ENCODE peak calls at places on chromosomes 13 and 19, in four cellular contexts. One of them, this sample, is unnamed.

GRCh38 chr19:15304140-15304705 is 28.1 kb downstream of the BRD4 start:
- DNase-seq in GM23338: no peak
- DNase-seq in brain microvascular endothelial cell: no peak
- DNase-seq in BJ: no peak
- DNase-seq in this sample: no peak

GRCh38 chr19:45824041-45824471 is 8.9 kb upstream of the RSPH6A start:
- DNase-seq in GM23338: no peak
- DNase-seq in brain microvascular endothelial cell: no peak
- DNase-seq in BJ: no peak
- DNase-seq in this sample: no peak

GRCh38 chr13:24910502-24911134 is 146.6 kb downstream of the RNF17 start:
- DNase-seq in GM23338: no peak
- DNase-seq in brain microvascular endothelial cell: no peak
- DNase-seq in BJ: no peak
- DNase-seq in this sample: no peak

GRCh38 chr13:32989331-32989730 is 26.9 kb upstream of the KL start:
- DNase-seq in GM23338: no peak
- DNase-seq in brain microvascular endothelial cell: no peak
- DNase-seq in BJ: no peak
- DNase-seq in this sample: no peak

GRCh38 chr19:41217741-41218140 is 1.3 kb upstream of the AXL start:
- DNase-seq in GM23338: no peak
- DNase-seq in brain microvascular endothelial cell: no peak
- DNase-seq in BJ: no peak
- DNase-seq in this sample: no peak

GRCh38 chr19:39314016-39314728 is 6.5 kb downstream of the LRFN1 start:
- DNase-seq in GM23338: no peak
- DNase-seq in brain microvascular endothelial cell: no peak
- DNase-seq in BJ: no peak
- DNase-seq in this sample: no peak

GRCh38 chr13:81929988-81930387 is 1589.1 kb upstream of the SPRY2 start:
- DNase-seq in GM23338: peak; percentile 87
- DNase-seq in brain microvascular endothelial cell: no peak
- DNase-seq in BJ: no peak
- DNase-seq in this sample: no peak

GRCh38 chr13:41222259-41222852 is 28.0 kb upstream of the KBTBD7 start:
- DNase-seq in GM23338: peak; percentile 79
- DNase-seq in brain microvascular endothelial cell: peak; percentile 67
- DNase-seq in BJ: no peak
- DNase-seq in this sample: no peak

GRCh38 chr19:38657633-38658222 is 10.3 kb downstream of the ACTN4 start:
- DNase-seq in GM23338: peak; percentile 63
- DNase-seq in brain microvascular endothelial cell: peak; percentile 76
- DNase-seq in BJ: peak; percentile 81
- DNase-seq in this sample: no peak

GRCh38 chr19:51692065-51692915 is 840 bp upstream of the SPACA6 start:
- DNase-seq in GM23338: no peak
- DNase-seq in brain microvascular endothelial cell: no peak
- DNase-seq in BJ: no peak
- DNase-seq in this sample: no peak

GRCh38 chr19:38321646-38322323 is 2.1 kb downstream of the KCNK6 start:
- DNase-seq in GM23338: no peak
- DNase-seq in brain microvascular endothelial cell: no peak
- DNase-seq in BJ: no peak
- DNase-seq in this sample: no peak

GRCh38 chr13:91946498-91947070 is 548.2 kb downstream of the GPC5 start:
- DNase-seq in GM23338: peak; percentile 78
- DNase-seq in brain microvascular endothelial cell: no peak
- DNase-seq in BJ: no peak
- DNase-seq in this sample: no peak

GRCh38 chr13:50529154-50529882 is 314.2 kb downstream of the DLEU7 start:
- DNase-seq in GM23338: no peak
- DNase-seq in brain microvascular endothelial cell: peak; percentile 85
- DNase-seq in BJ: no peak
- DNase-seq in this sample: no peak

DNA sequence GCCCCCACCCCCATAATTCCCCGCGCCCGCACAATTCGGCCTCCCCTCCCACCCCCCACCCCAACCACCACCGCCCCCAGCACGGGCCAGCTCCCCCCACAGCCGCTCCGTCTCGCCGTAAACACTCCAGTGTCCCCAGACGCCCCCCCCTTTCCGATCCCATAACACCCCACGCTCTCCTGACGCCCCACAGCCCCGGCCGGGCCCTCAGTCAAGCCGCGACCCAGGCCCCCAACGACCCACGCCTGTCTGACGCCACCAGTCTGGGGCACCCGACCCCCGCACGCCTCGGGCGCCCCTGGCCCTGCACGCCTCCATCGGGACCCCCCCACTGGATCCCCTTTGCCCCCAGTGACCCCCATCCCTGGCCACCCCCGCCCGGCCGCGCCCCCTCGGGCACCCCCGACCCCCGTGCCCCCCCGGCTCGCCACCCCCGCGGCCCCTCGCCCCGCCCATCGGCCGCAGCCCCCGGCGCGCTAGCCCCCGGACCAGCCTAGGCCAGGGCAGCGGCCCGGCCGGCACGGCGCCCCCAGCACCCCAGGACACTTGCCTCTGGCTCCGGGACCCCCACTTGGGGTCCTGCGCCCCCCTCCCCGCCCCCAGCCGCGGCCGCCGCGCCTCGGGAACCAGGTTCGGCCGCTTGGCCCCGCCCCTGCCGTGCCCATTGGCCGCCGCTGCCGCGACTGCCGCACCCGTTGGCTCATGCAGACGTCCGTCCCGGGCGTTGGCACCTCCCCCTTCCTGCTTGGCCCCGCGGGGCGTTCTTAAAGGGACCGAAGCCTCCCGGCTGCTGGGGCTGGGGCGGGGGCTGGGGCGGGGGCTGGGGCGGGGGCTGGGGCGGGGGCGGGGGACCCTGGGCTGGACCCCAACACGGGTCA is at the start of gene FKBP8:
- DNase-seq in GM23338: peak; percentile 97
- DNase-seq in brain microvascular endothelial cell: peak; percentile 84
- DNase-seq in BJ: no peak
- DNase-seq in this sample: peak; percentile 92
- TF ChIP-seq CTCF in GM23338: no peak
- TF ChIP-seq CTCF in brain microvascular endothelial cell: no peak
- TF ChIP-seq CTCF in BJ: no peak
- TF ChIP-seq CTCF in this sample: no peak

GRCh38 chr19:13100871-13101589 is 1.6 kb downstream of the LYL1 start:
- DNase-seq in GM23338: peak; percentile 76
- DNase-seq in brain microvascular endothelial cell: no peak
- DNase-seq in BJ: no peak
- DNase-seq in this sample: no peak
- TF ChIP-seq CTCF in GM23338: peak; percentile 53
- TF ChIP-seq CTCF in brain microvascular endothelial cell: peak; percentile 55
- TF ChIP-seq CTCF in BJ: peak; percentile 33
- TF ChIP-seq CTCF in this sample: no peak

GRCh38 chr19:48171584-48172170 is 1.2 kb downstream of the ZSWIM9 start:
- DNase-seq in GM23338: no peak
- DNase-seq in brain microvascular endothelial cell: no peak
- DNase-seq in BJ: no peak
- DNase-seq in this sample: no peak

GRCh38 chr19:48170817-48171347 is 402 bp downstream of the ZSWIM9 start:
- DNase-seq in GM23338: peak; percentile 37
- DNase-seq in brain microvascular endothelial cell: no peak
- DNase-seq in BJ: no peak
- DNase-seq in this sample: peak; percentile 19

GRCh38 chr19:48168689-48169088 is 1.5 kb downstream of the LIG1 start:
- DNase-seq in GM23338: no peak
- DNase-seq in brain microvascular endothelial cell: no peak
- DNase-seq in BJ: no peak
- DNase-seq in this sample: no peak

GRCh38 chr19:48169585-48169973 is 565 bp downstream of the LIG1 start:
- DNase-seq in GM23338: peak; percentile 98
- DNase-seq in brain microvascular endothelial cell: peak; percentile 49
- DNase-seq in BJ: no peak
- DNase-seq in this sample: peak; percentile 85

GRCh38 chr19:48169974-48170803 is at the start of the genes LIG1 and ZSWIM9:
- DNase-seq in GM23338: peak; percentile 94
- DNase-seq in brain microvascular endothelial cell: peak; percentile 91
- DNase-seq in BJ: peak; percentile 76
- DNase-seq in this sample: peak; percentile 93
- TF ChIP-seq CTCF in GM23338: no peak
- TF ChIP-seq CTCF in brain microvascular endothelial cell: peak; percentile 10
- TF ChIP-seq CTCF in BJ: no peak
- TF ChIP-seq CTCF in this sample: no peak

GRCh38 chr19:7994114-7994513 is 11.3 kb downstream of the ELAVL1 start:
- DNase-seq in GM23338: peak; percentile 69
- DNase-seq in brain microvascular endothelial cell: no peak
- DNase-seq in BJ: no peak
- DNase-seq in this sample: no peak
- TF ChIP-seq CTCF in GM23338: peak; percentile 31
- TF ChIP-seq CTCF in brain microvascular endothelial cell: peak; percentile 3
- TF ChIP-seq CTCF in BJ: no peak
- TF ChIP-seq CTCF in this sample: no peak

GRCh38 chr13:113604186-113604585 is 19.6 kb downstream of the TFDP1 start:
- DNase-seq in GM23338: no peak
- DNase-seq in brain microvascular endothelial cell: no peak
- DNase-seq in BJ: no peak
- DNase-seq in this sample: no peak
- TF ChIP-seq CTCF in GM23338: no peak
- TF ChIP-seq CTCF in brain microvascular endothelial cell: no peak
- TF ChIP-seq CTCF in BJ: no peak
- TF ChIP-seq CTCF in this sample: no peak

DNA sequence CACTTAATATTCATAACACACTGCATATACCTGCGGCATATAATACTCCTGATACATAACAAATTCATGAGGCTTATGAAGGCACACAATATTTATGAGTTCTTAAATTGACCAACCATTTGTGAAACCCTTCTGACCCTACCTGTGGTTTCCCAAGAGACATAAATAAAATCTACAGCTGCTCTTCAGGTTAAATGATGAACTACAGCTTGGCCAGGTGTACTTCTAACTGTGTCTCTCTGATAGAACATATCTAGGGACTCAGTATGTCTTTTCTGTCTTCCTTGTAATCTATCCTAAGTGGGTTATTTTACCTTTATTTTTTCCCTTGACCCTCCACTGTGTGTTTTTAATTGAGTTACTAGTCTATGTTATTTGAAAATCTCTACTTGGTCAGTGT is 189.9 kb upstream of the UFM1 start:
- DNase-seq in GM23338: no peak
- DNase-seq in brain microvascular endothelial cell: no peak
- DNase-seq in BJ: no peak
- DNase-seq in this sample: no peak
- TF ChIP-seq CTCF in GM23338: no peak
- TF ChIP-seq CTCF in brain microvascular endothelial cell: no peak
- TF ChIP-seq CTCF in BJ: no peak
- TF ChIP-seq CTCF in this sample: no peak

GRCh38 chr19:2254052-2254872 is 2.0 kb downstream of the JSRP1 start:
- DNase-seq in GM23338: peak; percentile 89
- DNase-seq in brain microvascular endothelial cell: no peak
- DNase-seq in BJ: no peak
- DNase-seq in this sample: no peak
- TF ChIP-seq CTCF in GM23338: peak; percentile 69
- TF ChIP-seq CTCF in brain microvascular endothelial cell: peak; percentile 77
- TF ChIP-seq CTCF in BJ: peak; percentile 50
- TF ChIP-seq CTCF in this sample: no peak

GRCh38 chr19:48870048-48870447 is 1.6 kb upstream of the PLEKHA4 start:
- DNase-seq in GM23338: no peak
- DNase-seq in brain microvascular endothelial cell: no peak
- DNase-seq in BJ: no peak
- DNase-seq in this sample: no peak
- TF ChIP-seq CTCF in GM23338: no peak
- TF ChIP-seq CTCF in brain microvascular endothelial cell: no peak
- TF ChIP-seq CTCF in BJ: no peak
- TF ChIP-seq CTCF in this sample: no peak

GRCh38 chr13:85166891-85167290 is 632.3 kb downstream of the SLITRK6 start:
- DNase-seq in GM23338: no peak
- DNase-seq in brain microvascular endothelial cell: no peak
- DNase-seq in BJ: no peak
- DNase-seq in this sample: no peak
- TF ChIP-seq CTCF in GM23338: no peak
- TF ChIP-seq CTCF in brain microvascular endothelial cell: no peak
- TF ChIP-seq CTCF in BJ: no peak
- TF ChIP-seq CTCF in this sample: no peak

This sample was measured in activated B cell treated with CpG ODN at 0.5 μM for 24 hours.